ENCODE peak calls at places on chromosomes 12 and 14, in five cellular contexts. One of them, this sample, is unnamed.

GRCh38 chr12:45703942-45704341 is 25.6 kb upstream of the ARID2 start:
- DNase-seq in upper lobe of right lung: no peak
- DNase-seq in stimulated activated CD4-positive, alpha-beta T cell treated with anti-CD3 and anti-CD28 coated beads, TNF-alpha, amount 100 ng/mL, for 4 hours: no peak
- DNase-seq in activated T-cell treated with anti-CD3 and anti-CD28 coated beads for 24 hours: no peak
- DNase-seq in non-pigmented ciliary epithelial cell: no peak
- DNase-seq in this sample: no peak

GRCh38 chr12:42586268-42586667 is 3.3 kb downstream of the PRICKLE1 start:
- DNase-seq in upper lobe of right lung: no peak
- DNase-seq in stimulated activated CD4-positive, alpha-beta T cell treated with anti-CD3 and anti-CD28 coated beads, TNF-alpha, amount 100 ng/mL, for 4 hours: no peak
- DNase-seq in activated T-cell treated with anti-CD3 and anti-CD28 coated beads for 24 hours: no peak
- DNase-seq in non-pigmented ciliary epithelial cell: no peak
- DNase-seq in this sample: no peak

GRCh38 chr14:57171903-57172302 is 96.8 kb downstream of the EXOC5 start:
- DNase-seq in upper lobe of right lung: no peak
- DNase-seq in stimulated activated CD4-positive, alpha-beta T cell treated with anti-CD3 and anti-CD28 coated beads, TNF-alpha, amount 100 ng/mL, for 4 hours: no peak
- DNase-seq in activated T-cell treated with anti-CD3 and anti-CD28 coated beads for 24 hours: no peak
- DNase-seq in non-pigmented ciliary epithelial cell: no peak
- DNase-seq in this sample: no peak

GRCh38 chr12:90858261-90858660 is 96.7 kb downstream of the CCER1 start:
- DNase-seq in upper lobe of right lung: no peak
- DNase-seq in stimulated activated CD4-positive, alpha-beta T cell treated with anti-CD3 and anti-CD28 coated beads, TNF-alpha, amount 100 ng/mL, for 4 hours: no peak
- DNase-seq in activated T-cell treated with anti-CD3 and anti-CD28 coated beads for 24 hours: no peak
- DNase-seq in non-pigmented ciliary epithelial cell: no peak
- DNase-seq in this sample: no peak

GRCh38 chr14:28308727-28309126 is 457.9 kb upstream of the FOXG1 start:
- DNase-seq in upper lobe of right lung: no peak
- DNase-seq in stimulated activated CD4-positive, alpha-beta T cell treated with anti-CD3 and anti-CD28 coated beads, TNF-alpha, amount 100 ng/mL, for 4 hours: no peak
- DNase-seq in activated T-cell treated with anti-CD3 and anti-CD28 coated beads for 24 hours: no peak
- DNase-seq in non-pigmented ciliary epithelial cell: peak
- DNase-seq in this sample: peak

GRCh38 chr12:104457746-104458644 is 1.2 kb downstream of the CHST11 start:
- DNase-seq in upper lobe of right lung: peak
- DNase-seq in stimulated activated CD4-positive, alpha-beta T cell treated with anti-CD3 and anti-CD28 coated beads, TNF-alpha, amount 100 ng/mL, for 4 hours: peak
- DNase-seq in activated T-cell treated with anti-CD3 and anti-CD28 coated beads for 24 hours: peak
- DNase-seq in non-pigmented ciliary epithelial cell: no peak
- DNase-seq in this sample: no peak

GRCh38 chr14:104321151-104322130 is 183.1 kb downstream of the KIF26A start:
- DNase-seq in upper lobe of right lung: no peak
- DNase-seq in stimulated activated CD4-positive, alpha-beta T cell treated with anti-CD3 and anti-CD28 coated beads, TNF-alpha, amount 100 ng/mL, for 4 hours: no peak
- DNase-seq in activated T-cell treated with anti-CD3 and anti-CD28 coated beads for 24 hours: no peak
- DNase-seq in non-pigmented ciliary epithelial cell: no peak
- DNase-seq in this sample: no peak

GRCh38 chr12:101021911-101022388 is 188.1 kb downstream of the SLC5A8 start:
- DNase-seq in upper lobe of right lung: no peak
- DNase-seq in stimulated activated CD4-positive, alpha-beta T cell treated with anti-CD3 and anti-CD28 coated beads, TNF-alpha, amount 100 ng/mL, for 4 hours: no peak
- DNase-seq in activated T-cell treated with anti-CD3 and anti-CD28 coated beads for 24 hours: no peak
- DNase-seq in non-pigmented ciliary epithelial cell: peak
- DNase-seq in this sample: peak

GRCh38 chr12:70535896-70536374 is 101.3 kb downstream of the PTPRB start:
- DNase-seq in upper lobe of right lung: no peak
- DNase-seq in stimulated activated CD4-positive, alpha-beta T cell treated with anti-CD3 and anti-CD28 coated beads, TNF-alpha, amount 100 ng/mL, for 4 hours: no peak
- DNase-seq in activated T-cell treated with anti-CD3 and anti-CD28 coated beads for 24 hours: no peak
- DNase-seq in non-pigmented ciliary epithelial cell: no peak
- DNase-seq in this sample: no peak

GRCh38 chr14:106390947-106391346 is 864.6 kb downstream of the TMEM121 start:
- DNase-seq in upper lobe of right lung: no peak
- DNase-seq in stimulated activated CD4-positive, alpha-beta T cell treated with anti-CD3 and anti-CD28 coated beads, TNF-alpha, amount 100 ng/mL, for 4 hours: no peak
- DNase-seq in activated T-cell treated with anti-CD3 and anti-CD28 coated beads for 24 hours: no peak
- DNase-seq in non-pigmented ciliary epithelial cell: no peak
- DNase-seq in this sample: no peak

GRCh38 chr12:83817730-83818129 is 1094.9 kb downstream of the SLC6A15 start:
- DNase-seq in upper lobe of right lung: no peak
- DNase-seq in stimulated activated CD4-positive, alpha-beta T cell treated with anti-CD3 and anti-CD28 coated beads, TNF-alpha, amount 100 ng/mL, for 4 hours: no peak
- DNase-seq in activated T-cell treated with anti-CD3 and anti-CD28 coated beads for 24 hours: no peak
- DNase-seq in non-pigmented ciliary epithelial cell: no peak
- DNase-seq in this sample: no peak

GRCh38 chr12:47944685-47945340 is 18.6 kb upstream of the TMEM106C start:
- DNase-seq in upper lobe of right lung: no peak
- DNase-seq in stimulated activated CD4-positive, alpha-beta T cell treated with anti-CD3 and anti-CD28 coated beads, TNF-alpha, amount 100 ng/mL, for 4 hours: no peak
- DNase-seq in activated T-cell treated with anti-CD3 and anti-CD28 coated beads for 24 hours: no peak
- DNase-seq in non-pigmented ciliary epithelial cell: no peak
- DNase-seq in this sample: no peak

GRCh38 chr12:132942611-132943010 is 13.5 kb downstream of the ZNF605 start:
- DNase-seq in upper lobe of right lung: no peak
- DNase-seq in stimulated activated CD4-positive, alpha-beta T cell treated with anti-CD3 and anti-CD28 coated beads, TNF-alpha, amount 100 ng/mL, for 4 hours: no peak
- DNase-seq in activated T-cell treated with anti-CD3 and anti-CD28 coated beads for 24 hours: no peak
- DNase-seq in non-pigmented ciliary epithelial cell: no peak
- DNase-seq in this sample: no peak

GRCh38 chr14:82872494-82872893 is 1338.8 kb upstream of the SEL1L start:
- DNase-seq in upper lobe of right lung: no peak
- DNase-seq in stimulated activated CD4-positive, alpha-beta T cell treated with anti-CD3 and anti-CD28 coated beads, TNF-alpha, amount 100 ng/mL, for 4 hours: no peak
- DNase-seq in activated T-cell treated with anti-CD3 and anti-CD28 coated beads for 24 hours: no peak
- DNase-seq in non-pigmented ciliary epithelial cell: no peak
- DNase-seq in this sample: no peak

GRCh38 chr12:101501410-101502045 is 26.4 kb downstream of the SPIC start:
- DNase-seq in upper lobe of right lung: no peak
- DNase-seq in stimulated activated CD4-positive, alpha-beta T cell treated with anti-CD3 and anti-CD28 coated beads, TNF-alpha, amount 100 ng/mL, for 4 hours: no peak
- DNase-seq in activated T-cell treated with anti-CD3 and anti-CD28 coated beads for 24 hours: no peak
- DNase-seq in non-pigmented ciliary epithelial cell: no peak
- DNase-seq in this sample: peak

GRCh38 chr14:89123215-89123614 is 293.8 kb downstream of the FOXN3 start:
- DNase-seq in upper lobe of right lung: no peak
- DNase-seq in stimulated activated CD4-positive, alpha-beta T cell treated with anti-CD3 and anti-CD28 coated beads, TNF-alpha, amount 100 ng/mL, for 4 hours: no peak
- DNase-seq in activated T-cell treated with anti-CD3 and anti-CD28 coated beads for 24 hours: no peak
- DNase-seq in non-pigmented ciliary epithelial cell: no peak
- DNase-seq in this sample: no peak

GRCh38 chr14:104094709-104095425 is 9.4 kb downstream of the ASPG start:
- DNase-seq in upper lobe of right lung: peak
- DNase-seq in stimulated activated CD4-positive, alpha-beta T cell treated with anti-CD3 and anti-CD28 coated beads, TNF-alpha, amount 100 ng/mL, for 4 hours: peak
- DNase-seq in activated T-cell treated with anti-CD3 and anti-CD28 coated beads for 24 hours: peak
- DNase-seq in non-pigmented ciliary epithelial cell: no peak
- DNase-seq in this sample: no peak

GRCh38 chr14:21256539-21257394 is 12.5 kb downstream of the HNRNPC start:
- DNase-seq in upper lobe of right lung: no peak
- DNase-seq in stimulated activated CD4-positive, alpha-beta T cell treated with anti-CD3 and anti-CD28 coated beads, TNF-alpha, amount 100 ng/mL, for 4 hours: no peak
- DNase-seq in activated T-cell treated with anti-CD3 and anti-CD28 coated beads for 24 hours: no peak
- DNase-seq in non-pigmented ciliary epithelial cell: no peak
- DNase-seq in this sample: no peak

GRCh38 chr14:31161274-31161673 is 46.3 kb downstream of the HECTD1 start:
- DNase-seq in upper lobe of right lung: no peak
- DNase-seq in stimulated activated CD4-positive, alpha-beta T cell treated with anti-CD3 and anti-CD28 coated beads, TNF-alpha, amount 100 ng/mL, for 4 hours: no peak
- DNase-seq in activated T-cell treated with anti-CD3 and anti-CD28 coated beads for 24 hours: no peak
- DNase-seq in non-pigmented ciliary epithelial cell: no peak
- DNase-seq in this sample: no peak

GRCh38 chr12:96233941-96234461 is 39.8 kb downstream of the ELK3 start:
- DNase-seq in upper lobe of right lung: peak
- DNase-seq in stimulated activated CD4-positive, alpha-beta T cell treated with anti-CD3 and anti-CD28 coated beads, TNF-alpha, amount 100 ng/mL, for 4 hours: no peak
- DNase-seq in activated T-cell treated with anti-CD3 and anti-CD28 coated beads for 24 hours: no peak
- DNase-seq in non-pigmented ciliary epithelial cell: no peak
- DNase-seq in this sample: peak

GRCh38 chr12:7113389-7113871 is 4.4 kb upstream of the C1RL start:
- DNase-seq in upper lobe of right lung: peak
- DNase-seq in stimulated activated CD4-positive, alpha-beta T cell treated with anti-CD3 and anti-CD28 coated beads, TNF-alpha, amount 100 ng/mL, for 4 hours: no peak
- DNase-seq in activated T-cell treated with anti-CD3 and anti-CD28 coated beads for 24 hours: no peak
- DNase-seq in non-pigmented ciliary epithelial cell: no peak
- DNase-seq in this sample: no peak

GRCh38 chr12:2618291-2618995 is 176.3 kb upstream of the FKBP4 start:
- DNase-seq in upper lobe of right lung: no peak
- DNase-seq in stimulated activated CD4-positive, alpha-beta T cell treated with anti-CD3 and anti-CD28 coated beads, TNF-alpha, amount 100 ng/mL, for 4 hours: no peak
- DNase-seq in activated T-cell treated with anti-CD3 and anti-CD28 coated beads for 24 hours: no peak
- DNase-seq in non-pigmented ciliary epithelial cell: no peak
- DNase-seq in this sample: no peak

This sample was measured in astrocyte of the cerebellum.